ENCODE peak calls at places on chromosome 14, in ten cellular contexts. W is stimulated activated CD4-positive, alpha-beta T cell treated with anti-CD3 and anti-CD28 coated beads, Interleukin-4, amount 100 ng/mL, for 24 hours; S is kidney glomerular epithelial cell; P is ureter; L is HuH-7; Q is NCI-H1105; D is heart left ventricle; U is ELR; F is T-helper 17 cell; A is activated CD4-positive, alpha-beta memory T cell treated with anti-CD3 and anti-CD28 coated beads, Interleukin-2, amount 10 ng/mL, durations not matched to agents 7 days and 5 days. T is an unnamed sample.

GRCh38 chr14:68549966-68550705 is 242.7 kb downstream of the ZFP36L1 start:
- DNase-seq in W (no peak), S (peak; percentile 78), P (peak; percentile 28), L (no peak), Q (no peak), D (no peak), U (peak; percentile 40), F (no peak), A (no peak), T (no peak)

GRCh38 chr14:58138065-58138718 is 13.8 kb downstream of the ARMH4 start:
- DNase-seq in W (no peak), S (no peak), P (no peak), L (no peak), Q (no peak), D (no peak), U (no peak), F (no peak), A (no peak), T (no peak)

GRCh38 chr14:50001146-50001998 is 108.5 kb downstream of the ARF6 start:
- DNase-seq in W (peak; percentile 76), S (peak; percentile 55), P (peak; percentile 76), L (no peak), Q (no peak), D (no peak), U (peak; percentile 98), F (peak; percentile 42), A (peak; percentile 81), T (no peak)

GRCh38 chr14:75201087-75201486 is 24.7 kb upstream of the TMED10 start:
- DNase-seq in W (no peak), S (no peak), P (no peak), L (no peak), Q (no peak), D (no peak), U (no peak), F (no peak), A (no peak), T (no peak)

GRCh38 chr14:65486856-65487255 is 74.3 kb downstream of the FUT8 start:
- DNase-seq in W (no peak), S (no peak), P (no peak), L (no peak), Q (no peak), D (no peak), U (no peak), F (no peak), A (no peak), T (no peak)

GRCh38 chr14:29148221-29148620 is 381.6 kb downstream of the FOXG1 start:
- DNase-seq in W (no peak), S (no peak), P (no peak), L (no peak), Q (no peak), D (no peak), U (no peak), F (no peak), A (no peak), T (no peak)

GRCh38 chr14:72665259-72665658 is 228.6 kb downstream of the DPF3 start:
- DNase-seq in W (no peak), S (peak; percentile 100), P (no peak), L (no peak), Q (no peak), D (no peak), U (peak; percentile 100), F (no peak), A (no peak), T (no peak)

GRCh38 chr14:52922059-52922458 is 28.8 kb downstream of the FERMT2 start:
- DNase-seq in W (no peak), S (no peak), P (no peak), L (no peak), Q (no peak), D (no peak), U (no peak), F (no peak), A (no peak), T (no peak)

GRCh38 chr14:75165586-75166391 is 10.6 kb downstream of the TMED10 start:
- DNase-seq in W (no peak), S (no peak), P (no peak), L (no peak), Q (no peak), D (no peak), U (no peak), F (no peak), A (no peak), T (no peak)

GRCh38 chr14:33085799-33086198 is 147.1 kb downstream of the NPAS3 start:
- DNase-seq in W (no peak), S (no peak), P (no peak), L (no peak), Q (no peak), D (no peak), U (no peak), F (no peak), A (no peak), T (no peak)

GRCh38 chr14:104676130-104676693 is 13.2 kb upstream of the INF2 start:
- DNase-seq in W (no peak), S (no peak), P (peak; percentile 43), L (no peak), Q (no peak), D (no peak), U (no peak), F (no peak), A (no peak), T (no peak)

GRCh38 chr14:41062826-41063225 is 543.9 kb upstream of the LRFN5 start:
- DNase-seq in W (no peak), S (peak; percentile 91), P (no peak), L (no peak), Q (no peak), D (no peak), U (no peak), F (no peak), A (no peak), T (no peak)

GRCh38 chr14:104228716-104229620 is 90.6 kb downstream of the KIF26A start:
- DNase-seq in W (no peak), S (no peak), P (no peak), L (no peak), Q (no peak), D (no peak), U (no peak), F (no peak), A (no peak), T (no peak)

GRCh38 chr14:63269561-63270225 is 49.0 kb downstream of the GPHB5 start:
- DNase-seq in W (no peak), S (no peak), P (no peak), L (no peak), Q (no peak), D (no peak), U (no peak), F (no peak), A (no peak), T (no peak)

GRCh38 chr14:20684662-20685456 is 499 bp downstream of the RNASE4 start:
- DNase-seq in W (no peak), S (peak; percentile 55), P (peak; percentile 54), L (no peak), Q (peak; percentile 42), D (no peak), U (peak; percentile 49), F (no peak), A (no peak), T (no peak)

GRCh38 chr14:33781267-33781666 is 169.6 kb downstream of the EGLN3 start:
- DNase-seq in W (no peak), S (no peak), P (no peak), L (no peak), Q (no peak), D (no peak), U (peak; percentile 11), F (no peak), A (no peak), T (no peak)

GRCh38 chr14:105563347-105563737 is 37.0 kb downstream of the TMEM121 start:
- DNase-seq in W (no peak), S (no peak), P (no peak), L (no peak), Q (no peak), D (no peak), U (no peak), F (no peak), A (no peak), T (no peak)

GRCh38 chr14:79369359-79370332 is 841.7 kb downstream of the DIO2 start:
- DNase-seq in W (no peak), S (peak; percentile 40), P (no peak), L (peak; percentile 5), Q (no peak), D (no peak), U (peak; percentile 58), F (no peak), A (no peak), T (no peak)

GRCh38 chr14:50839048-50839447 is 8.1 kb upstream of the NIN start:
- DNase-seq in W (no peak), S (peak; percentile 38), P (no peak), L (no peak), Q (no peak), D (no peak), U (peak; percentile 74), F (no peak), A (no peak), T (no peak)

GRCh38 chr14:88005978-88006851 is 1.3 kb downstream of the GPR65 start:
- DNase-seq in W (peak; percentile 78), S (no peak), P (no peak), L (no peak), Q (no peak), D (no peak), U (no peak), F (peak; percentile 20), A (peak; percentile 76), T (no peak)

GRCh38 chr14:92754956-92755355 is 6.5 kb upstream of the LGMN start:
- DNase-seq in W (no peak), S (no peak), P (no peak), L (no peak), Q (peak; percentile 62), D (no peak), U (no peak), F (no peak), A (no peak), T (no peak)

GRCh38 chr14:94066089-94066676 is 14.8 kb downstream of the DDX24 start:
- DNase-seq in W (no peak), S (peak; percentile 14), P (no peak), L (no peak), Q (no peak), D (no peak), U (no peak), F (no peak), A (no peak), T (no peak)

GRCh38 chr14:73741386-73741875 is 27.2 kb upstream of the PNMA1 start:
- DNase-seq in W (peak; percentile 77), S (peak; percentile 84), P (peak; percentile 88), L (no peak), Q (no peak), D (peak; percentile 83), U (peak; percentile 86), F (peak; percentile 50), A (peak; percentile 75), T (peak; percentile 79)

GRCh38 chr14:96362071-96362964 is 823 bp downstream of the ATG2B start:
- DNase-seq in W (peak; percentile 65), S (peak; percentile 43), P (peak; percentile 57), L (peak; percentile 37), Q (peak; percentile 75), D (peak; percentile 37), U (peak; percentile 64), F (peak; percentile 14), A (peak; percentile 66), T (no peak)

GRCh38 chr14:68111733-68112270 is 292.2 kb downstream of the RAD51B start:
- DNase-seq in W (no peak), S (no peak), P (no peak), L (no peak), Q (peak; percentile 50), D (no peak), U (no peak), F (no peak), A (no peak), T (no peak)

GRCh38 chr14:94483729-94484275 is 7.8 kb upstream of the SERPINA9 start:
- DNase-seq in W (no peak), S (peak; percentile 73), P (no peak), L (no peak), Q (no peak), D (no peak), U (peak; percentile 90), F (no peak), A (no peak), T (no peak)

GRCh38 chr14:21308132-21308478 is 28.2 kb downstream of the RPGRIP1 start:
- DNase-seq in W (no peak), S (no peak), P (no peak), L (peak; percentile 51), Q (no peak), D (no peak), U (no peak), F (no peak), A (no peak), T (no peak)

GRCh38 chr14:67112344-67112743 is 76.9 kb upstream of the GARIN2 start:
- DNase-seq in W (no peak), S (no peak), P (no peak), L (no peak), Q (no peak), D (no peak), U (no peak), F (no peak), A (no peak), T (no peak)

T was measured in left ventricle myocardium inferior.